ENCODE peak calls at places on chromosomes 7 and 10, in nine cellular contexts. R, Z, N, W, U, Y, P, D and L are unnamed samples.

GRCh38 chr7:139825666-139826290 is 3.3 kb upstream of the TBXAS1 start:
- DNase-seq in R (no peak), Z (no peak), N (no peak), W (no peak), U (no peak), Y (peak), P (no peak), D (peak), L (no peak)

GRCh38 chr10:99656199-99657064 is 2.9 kb upstream of the ENTPD7 start:
- DNase-seq in R (no peak), Z (no peak), N (no peak), W (no peak), U (no peak), Y (peak), P (no peak), D (no peak), L (no peak)

GRCh38 chr7:424961-425793 is 94.5 kb downstream of the PDGFA start:
- DNase-seq in R (no peak), Z (no peak), N (peak), W (no peak), U (no peak), Y (no peak), P (no peak), D (no peak), L (no peak)

GRCh38 chr7:112112822-112113255 is 93.4 kb downstream of the DOCK4 start:
- DNase-seq in R (no peak), Z (peak), N (no peak), W (no peak), U (no peak), Y (peak), P (no peak), D (no peak), L (no peak)

GRCh38 chr7:90262438-90262837 is 17.5 kb downstream of the CFAP69 start:
- DNase-seq in R (no peak), Z (no peak), N (no peak), W (peak), U (no peak), Y (peak), P (no peak), D (peak), L (no peak)

GRCh38 chr10:13865758-13866491 is 279.2 kb downstream of the PRPF18 start:
- DNase-seq in R (no peak), Z (no peak), N (peak), W (no peak), U (no peak), Y (peak), P (no peak), D (peak), L (no peak)

GRCh38 chr7:17530741-17531417 is 232.4 kb downstream of the AHR start:
- DNase-seq in R (no peak), Z (no peak), N (no peak), W (peak), U (no peak), Y (peak), P (no peak), D (no peak), L (no peak)

GRCh38 chr7:158343526-158343925 is 244.1 kb downstream of the PTPRN2 start:
- DNase-seq in R (no peak), Z (no peak), N (no peak), W (no peak), U (no peak), Y (no peak), P (no peak), D (no peak), L (no peak)

GRCh38 chr7:5429857-5430611 is 6.4 kb upstream of the TNRC18 start:
- DNase-seq in R (no peak), Z (peak), N (peak), W (no peak), U (no peak), Y (peak), P (no peak), D (peak), L (peak)

GRCh38 chr7:99010281-99010680 is 131.9 kb downstream of the TRRAP start:
- DNase-seq in R (no peak), Z (no peak), N (no peak), W (no peak), U (no peak), Y (no peak), P (no peak), D (no peak), L (no peak)

GRCh38 chr7:108263364-108263951 is 133.3 kb upstream of the LAMB4 start:
- DNase-seq in R (no peak), Z (no peak), N (no peak), W (peak), U (no peak), Y (no peak), P (no peak), D (no peak), L (peak)

GRCh38 chr10:71461917-71462641 is 65.4 kb downstream of the CDH23 start:
- DNase-seq in R (no peak), Z (no peak), N (no peak), W (no peak), U (no peak), Y (no peak), P (no peak), D (no peak), L (no peak)

GRCh38 chr10:67618116-67618515 is 77.9 kb downstream of the CTNNA3 start:
- DNase-seq in R (no peak), Z (no peak), N (no peak), W (no peak), U (no peak), Y (peak), P (no peak), D (peak), L (no peak)

GRCh38 chr7:139035588-139036353 is at the start of gene ZC3HAV1L:
- DNase-seq in R (peak), Z (peak), N (peak), W (peak), U (no peak), Y (peak), P (peak), D (no peak), L (peak)

GRCh38 chr7:151070573-151070960 is 10.0 kb downstream of the FASTK start:
- DNase-seq in R (no peak), Z (no peak), N (no peak), W (no peak), U (no peak), Y (no peak), P (no peak), D (no peak), L (no peak)

GRCh38 chr10:118844731-118845573 is 90.2 kb upstream of the CACUL1 start:
- DNase-seq in R (no peak), Z (no peak), N (no peak), W (no peak), U (no peak), Y (peak), P (no peak), D (peak), L (no peak)

GRCh38 chr7:87152897-87153641 is 816 bp downstream of the DMTF1 start:
- DNase-seq in R (peak), Z (peak), N (peak), W (no peak), U (no peak), Y (peak), P (peak), D (peak), L (no peak)

GRCh38 chr7:69996132-69996531 is 397.9 kb downstream of the AUTS2 start:
- DNase-seq in R (no peak), Z (no peak), N (no peak), W (no peak), U (no peak), Y (no peak), P (no peak), D (no peak), L (no peak)

GRCh38 chr7:117810642-117811512 is 62.4 kb downstream of the CTTNBP2 start:
- DNase-seq in R (no peak), Z (no peak), N (no peak), W (no peak), U (no peak), Y (no peak), P (no peak), D (peak), L (peak)

GRCh38 chr7:157391036-157391710 is 54.4 kb downstream of the DNAJB6 start:
- DNase-seq in R (no peak), Z (no peak), N (no peak), W (no peak), U (no peak), Y (no peak), P (no peak), D (no peak), L (no peak)

GRCh38 chr10:11246752-11247467 is 229.2 kb downstream of the CELF2 start:
- DNase-seq in R (no peak), Z (no peak), N (no peak), W (peak), U (no peak), Y (no peak), P (no peak), D (no peak), L (no peak)

GRCh38 chr10:103078676-103079075 is 114.4 kb downstream of the NT5C2 start:
- DNase-seq in R (no peak), Z (no peak), N (no peak), W (no peak), U (no peak), Y (no peak), P (no peak), D (no peak), L (no peak)

GRCh38 chr7:130298927-130299326 is 6.0 kb downstream of the CPA4 start:
- DNase-seq in R (no peak), Z (no peak), N (no peak), W (no peak), U (no peak), Y (no peak), P (no peak), D (no peak), L (no peak)

GRCh38 chr7:133186060-133186459 is 66.8 kb upstream of the EXOC4 start:
- DNase-seq in R (no peak), Z (no peak), N (no peak), W (peak), U (no peak), Y (no peak), P (no peak), D (no peak), L (no peak)

GRCh38 chr10:117752103-117752502 is 209.6 kb downstream of the EMX2 start:
- DNase-seq in R (no peak), Z (no peak), N (no peak), W (no peak), U (no peak), Y (no peak), P (no peak), D (no peak), L (no peak)

GRCh38 chr7:74412603-74413002 is 41.1 kb upstream of the GTF2IRD1 start:
- DNase-seq in R (no peak), Z (no peak), N (no peak), W (no peak), U (no peak), Y (peak), P (no peak), D (no peak), L (no peak)

GRCh38 chr7:66905689-66906088 is 15.3 kb upstream of the TMEM248 start:
- DNase-seq in R (no peak), Z (no peak), N (no peak), W (peak), U (no peak), Y (no peak), P (no peak), D (no peak), L (no peak)

GRCh38 chr10:91879514-91880170 is 29.6 kb downstream of the FGFBP3 start:
- DNase-seq in R (no peak), Z (no peak), N (no peak), W (no peak), U (no peak), Y (no peak), P (no peak), D (no peak), L (no peak)

GRCh38 chr10:26516540-26517101 is 78.5 kb downstream of the APBB1IP start:
- DNase-seq in R (no peak), Z (no peak), N (no peak), W (no peak), U (no peak), Y (peak), P (no peak), D (no peak), L (no peak)

GRCh38 chr10:12214763-12215218 is 18.8 kb downstream of the CDC123 start:
- DNase-seq in R (no peak), Z (peak), N (no peak), W (peak), U (peak), Y (peak), P (no peak), D (no peak), L (no peak)

GRCh38 chr7:133883591-133883990 is 243.5 kb upstream of the LRGUK start:
- DNase-seq in R (no peak), Z (no peak), N (no peak), W (no peak), U (no peak), Y (no peak), P (no peak), D (no peak), L (no peak)

GRCh38 chr7:24052572-24053223 is 231.3 kb upstream of the NPY start:
- DNase-seq in R (no peak), Z (no peak), N (no peak), W (no peak), U (no peak), Y (peak), P (no peak), D (no peak), L (peak)

GRCh38 chr7:81525901-81526300 is 243.9 kb downstream of the HGF start:
- DNase-seq in R (no peak), Z (no peak), N (no peak), W (no peak), U (no peak), Y (no peak), P (no peak), D (no peak), L (no peak)

GRCh38 chr7:47195641-47196040 is 386.3 kb downstream of the TNS3 start:
- DNase-seq in R (no peak), Z (no peak), N (no peak), W (no peak), U (no peak), Y (no peak), P (no peak), D (no peak), L (no peak)

GRCh38 chr7:40348126-40348728 is 213.4 kb downstream of the SUGCT start:
- DNase-seq in R (no peak), Z (no peak), N (no peak), W (no peak), U (no peak), Y (no peak), P (no peak), D (no peak), L (no peak)

GRCh38 chr10:15211464-15211979 is 43.0 kb upstream of the NMT2 start:
- DNase-seq in R (no peak), Z (no peak), N (no peak), W (no peak), U (no peak), Y (peak), P (no peak), D (peak), L (no peak)

GRCh38 chr10:6348091-6348862 is 145.5 kb downstream of the PFKFB3 start:
- DNase-seq in R (peak), Z (peak), N (peak), W (peak), U (peak), Y (peak), P (peak), D (peak), L (no peak)

GRCh38 chr7:11373546-11374142 is 400.0 kb downstream of the PHF14 start:
- DNase-seq in R (no peak), Z (no peak), N (no peak), W (no peak), U (no peak), Y (peak), P (no peak), D (peak), L (no peak)